ENCODE peak calls at places on chromosomes 13 and 19, in four cellular contexts. One of them, this sample, is unnamed. For H3K4me1, the result is how much of the 10 kb centered on the place peaks cover.

GRCh38 chr19:18866800-18867123 is 29.2 kb downstream of the CERS1 start:
- DNase-seq in GM23248: no peak
- DNase-seq in pancreas: no peak
- DNase-seq in IMR-90: no peak
- DNase-seq in this sample: no peak

GRCh38 chr19:12065100-12065538 is 588 bp downstream of the ZNF844 start:
- DNase-seq in pancreas: peak
- DNase-seq in IMR-90: peak
- DNase-seq in GM23248: peak
- DNase-seq in this sample: peak

GRCh38 chr13:91714726-91715334 is 316.4 kb downstream of the GPC5 start:
- DNase-seq in IMR-90: no peak
- DNase-seq in pancreas: no peak
- DNase-seq in GM23248: no peak
- DNase-seq in this sample: no peak

GRCh38 chr13:111201304-111201940 is 86.3 kb downstream of the ARHGEF7 start:
- DNase-seq in GM23248: no peak
- DNase-seq in pancreas: no peak
- DNase-seq in IMR-90: no peak
- DNase-seq in this sample: no peak

GRCh38 chr13:78323848-78324247 is 279.5 kb downstream of the POU4F1 start:
- DNase-seq in GM23248: no peak
- DNase-seq in pancreas: no peak
- DNase-seq in IMR-90: no peak
- DNase-seq in this sample: no peak

GRCh38 chr19:35713904-35714440 is 3.8 kb upstream of the KMT2B start:
- DNase-seq in IMR-90: no peak
- DNase-seq in GM23248: no peak
- DNase-seq in pancreas: no peak
- DNase-seq in this sample: peak

GRCh38 chr13:70960841-70961443 is 852.7 kb upstream of the KLHL1 start:
- DNase-seq in IMR-90: peak
- DNase-seq in pancreas: no peak
- DNase-seq in GM23248: peak
- DNase-seq in this sample: peak

GRCh38 chr19:17790059-17790780 is 4.7 kb upstream of the B3GNT3 start:
- DNase-seq in pancreas: no peak
- DNase-seq in GM23248: no peak
- DNase-seq in IMR-90: no peak
- DNase-seq in this sample: no peak

GRCh38 chr13:30577381-30577780 is 40.3 kb upstream of the USPL1 start:
- DNase-seq in pancreas: no peak
- DNase-seq in IMR-90: peak
- DNase-seq in GM23248: peak
- DNase-seq in this sample: peak

GRCh38 chr19:15297416-15298224 is 34.7 kb downstream of the BRD4 start:
- DNase-seq in pancreas: peak
- DNase-seq in IMR-90: peak
- DNase-seq in GM23248: peak
- DNase-seq in this sample: peak

GRCh38 chr19:15303105-15303780 is 29.1 kb downstream of the BRD4 start:
- DNase-seq in IMR-90: peak
- DNase-seq in pancreas: no peak
- DNase-seq in GM23248: peak
- DNase-seq in this sample: peak

GRCh38 chr19:15299568-15300409 is 32.5 kb downstream of the BRD4 start:
- DNase-seq in IMR-90: peak
- DNase-seq in GM23248: peak
- DNase-seq in pancreas: no peak
- DNase-seq in this sample: peak

GRCh38 chr19:15298847-15299567 is 33.3 kb downstream of the BRD4 start:
- DNase-seq in IMR-90: no peak
- DNase-seq in pancreas: no peak
- DNase-seq in GM23248: no peak
- DNase-seq in this sample: no peak

GRCh38 chr19:15300533-15301194 is 31.7 kb downstream of the BRD4 start:
- DNase-seq in GM23248: peak
- DNase-seq in pancreas: no peak
- DNase-seq in IMR-90: peak
- DNase-seq in this sample: peak
- H3K4me1 ChIP-seq in GM23248: half or more
- H3K4me1 ChIP-seq in pancreas: under half
- H3K4me1 ChIP-seq in IMR-90: under half
- H3K4me1 ChIP-seq in this sample: half or more

GRCh38 chr13:99305180-99305965 is 1.8 kb downstream of the GPR183 start:
- DNase-seq in GM23248: no peak
- DNase-seq in IMR-90: no peak
- DNase-seq in pancreas: no peak
- DNase-seq in this sample: no peak

GRCh38 chr13:99304541-99304940 is 2.7 kb downstream of the GPR183 start:
- DNase-seq in GM23248: no peak
- DNase-seq in IMR-90: no peak
- DNase-seq in pancreas: no peak
- DNase-seq in this sample: no peak

GRCh38 chr13:99308481-99309087 is 1.4 kb upstream of the GPR183 start:
- DNase-seq in GM23248: peak
- DNase-seq in pancreas: no peak
- DNase-seq in IMR-90: peak
- DNase-seq in this sample: no peak

GRCh38 chr13:99307648-99308339 is 595 bp upstream of the GPR183 start:
- DNase-seq in GM23248: peak
- DNase-seq in IMR-90: peak
- DNase-seq in pancreas: no peak
- DNase-seq in this sample: peak

DNA sequence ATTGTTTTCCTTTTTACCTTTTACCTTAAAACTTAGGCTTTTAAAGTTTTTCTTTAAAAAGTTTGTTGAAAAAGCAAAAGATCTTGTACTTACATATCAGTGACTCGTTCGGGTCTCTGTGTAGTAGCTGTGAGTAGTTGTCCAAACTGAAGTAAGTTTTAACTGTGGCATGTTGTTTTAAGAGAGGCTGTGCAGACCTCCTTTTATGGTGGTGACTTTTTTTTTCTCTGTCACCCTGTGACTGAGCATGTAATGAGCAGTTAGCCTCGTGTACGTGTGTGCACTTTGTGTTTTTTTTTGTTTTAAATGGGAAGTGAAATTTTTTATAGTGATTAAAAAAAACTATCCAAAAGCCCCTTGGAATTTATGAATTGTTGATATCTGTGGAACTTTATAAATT is at the start of gene GPR183:
- DNase-seq in GM23248: peak
- DNase-seq in IMR-90: peak
- DNase-seq in pancreas: no peak
- DNase-seq in this sample: no peak
- H3K4me1 ChIP-seq in GM23248: half or more
- H3K4me1 ChIP-seq in IMR-90: under half
- H3K4me1 ChIP-seq in pancreas: under half
- H3K4me1 ChIP-seq in this sample: under half

GRCh38 chr19:31448221-31448657 is 99.0 kb upstream of the TSHZ3 start:
- DNase-seq in IMR-90: peak
- DNase-seq in GM23248: peak
- DNase-seq in pancreas: peak
- DNase-seq in this sample: no peak

GRCh38 chr19:31445406-31445805 is 96.2 kb upstream of the TSHZ3 start:
- DNase-seq in GM23248: no peak
- DNase-seq in pancreas: no peak
- DNase-seq in IMR-90: no peak
- DNase-seq in this sample: no peak

GRCh38 chr19:31450696-31451095 is 101.5 kb upstream of the TSHZ3 start:
- DNase-seq in pancreas: no peak
- DNase-seq in GM23248: no peak
- DNase-seq in IMR-90: no peak
- DNase-seq in this sample: no peak

GRCh38 chr19:31451686-31452325 is 102.6 kb upstream of the TSHZ3 start:
- DNase-seq in pancreas: no peak
- DNase-seq in GM23248: peak
- DNase-seq in IMR-90: peak
- DNase-seq in this sample: no peak

GRCh38 chr19:31449379-31449778 is 100.1 kb upstream of the TSHZ3 start:
- DNase-seq in pancreas: no peak
- DNase-seq in GM23248: no peak
- DNase-seq in IMR-90: no peak
- DNase-seq in this sample: no peak
- H3K4me1 ChIP-seq in pancreas: under half
- H3K4me1 ChIP-seq in GM23248: under half
- H3K4me1 ChIP-seq in IMR-90: under half
- H3K4me1 ChIP-seq in this sample: under half

DNA sequence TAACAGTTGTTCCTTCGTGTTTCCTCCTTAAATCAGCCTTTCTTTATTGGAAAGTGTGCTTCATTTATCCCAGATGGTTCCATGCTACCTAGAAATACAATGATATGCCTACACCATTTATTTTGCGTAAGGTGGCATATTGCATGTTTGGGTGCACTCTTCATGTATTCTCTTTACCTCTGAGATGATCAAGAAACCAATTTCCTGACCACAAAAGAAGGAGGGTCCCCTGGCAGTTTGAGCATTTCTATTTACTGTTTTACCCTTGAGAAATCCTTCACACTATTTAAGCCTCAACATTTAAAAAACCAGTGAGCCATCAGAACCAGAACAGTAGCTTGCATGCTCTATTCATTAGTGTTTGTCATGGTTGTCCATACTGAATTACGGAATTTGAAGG is 354.0 kb downstream of the MTUS2 start:
- DNase-seq in pancreas: no peak
- DNase-seq in IMR-90: no peak
- DNase-seq in GM23248: no peak
- DNase-seq in this sample: no peak
- H3K4me1 ChIP-seq in pancreas: under half
- H3K4me1 ChIP-seq in IMR-90: under half
- H3K4me1 ChIP-seq in GM23248: under half
- H3K4me1 ChIP-seq in this sample: under half

GRCh38 chr13:43143591-43143990 is 120.2 kb downstream of the DNAJC15 start:
- DNase-seq in pancreas: no peak
- DNase-seq in IMR-90: no peak
- DNase-seq in GM23248: no peak
- DNase-seq in this sample: no peak
- H3K4me1 ChIP-seq in pancreas: under half
- H3K4me1 ChIP-seq in IMR-90: under half
- H3K4me1 ChIP-seq in GM23248: under half
- H3K4me1 ChIP-seq in this sample: under half